ENCODE peak calls at places on chromosomes 11 and 22, in four cellular contexts. One of them, this sample, is unnamed.

GRCh38 chr22:36568846-36569245 is 39.9 kb upstream of the EIF3D start:
- DNase-seq in lower leg skin: no peak
- DNase-seq in astrocyte of the spinal cord: no peak
- DNase-seq in BJ: no peak
- DNase-seq in this sample: no peak

GRCh38 chr11:66365711-66366619 is 5.6 kb downstream of the SLC29A2 start:
- DNase-seq in lower leg skin: no peak
- DNase-seq in astrocyte of the spinal cord: no peak
- DNase-seq in BJ: no peak
- DNase-seq in this sample: no peak

GRCh38 chr22:43392385-43392989 is 19.3 kb upstream of the MPPED1 start:
- DNase-seq in lower leg skin: no peak
- DNase-seq in astrocyte of the spinal cord: no peak
- DNase-seq in BJ: no peak
- DNase-seq in this sample: no peak

GRCh38 chr11:84247931-84248330 is 961.8 kb upstream of the CCDC90B start:
- DNase-seq in lower leg skin: no peak
- DNase-seq in astrocyte of the spinal cord: peak; percentile 19
- DNase-seq in BJ: no peak
- DNase-seq in this sample: peak; percentile 66

GRCh38 chr11:33191456-33191855 is 30.2 kb upstream of the CSTF3 start:
- DNase-seq in lower leg skin: no peak
- DNase-seq in astrocyte of the spinal cord: no peak
- DNase-seq in BJ: no peak
- DNase-seq in this sample: no peak

GRCh38 chr11:2130881-2131352 is 8.3 kb downstream of the IGF2 start:
- DNase-seq in lower leg skin: no peak
- DNase-seq in astrocyte of the spinal cord: no peak
- DNase-seq in BJ: no peak
- DNase-seq in this sample: no peak

GRCh38 chr11:62461740-62462522 is 43.1 kb downstream of the SCGB1A1 start:
- DNase-seq in lower leg skin: peak; percentile 68
- DNase-seq in astrocyte of the spinal cord: peak; percentile 36
- DNase-seq in BJ: peak; percentile 86
- DNase-seq in this sample: peak; percentile 79

GRCh38 chr22:49964136-49964492 is 3.5 kb downstream of the PIM3 start:
- DNase-seq in lower leg skin: peak; percentile 28
- DNase-seq in astrocyte of the spinal cord: no peak
- DNase-seq in BJ: no peak
- DNase-seq in this sample: no peak

GRCh38 chr22:20867179-20868099 is 8.6 kb downstream of the SNAP29 start:
- DNase-seq in lower leg skin: peak; percentile 62
- DNase-seq in astrocyte of the spinal cord: no peak
- DNase-seq in BJ: no peak
- DNase-seq in this sample: peak; percentile 55

GRCh38 chr11:73249304-73249703 is 22.8 kb upstream of the P2RY6 start:
- DNase-seq in lower leg skin: no peak
- DNase-seq in astrocyte of the spinal cord: peak; percentile 39
- DNase-seq in BJ: no peak
- DNase-seq in this sample: peak; percentile 22

GRCh38 chr11:70272009-70272408 is 1.5 kb downstream of the PPFIA1 start:
- DNase-seq in lower leg skin: no peak
- DNase-seq in astrocyte of the spinal cord: no peak
- DNase-seq in BJ: no peak
- DNase-seq in this sample: no peak

GRCh38 chr11:123159146-123159857 is 35.7 kb downstream of the CLMP start:
- DNase-seq in lower leg skin: no peak
- DNase-seq in astrocyte of the spinal cord: no peak
- DNase-seq in BJ: no peak
- DNase-seq in this sample: no peak

GRCh38 chr11:116170526-116171120 is 602.2 kb downstream of the BUD13 start:
- DNase-seq in lower leg skin: no peak
- DNase-seq in astrocyte of the spinal cord: no peak
- DNase-seq in BJ: no peak
- DNase-seq in this sample: no peak

GRCh38 chr11:104856607-104857006 is 41.7 kb downstream of the CASP12 start:
- DNase-seq in lower leg skin: no peak
- DNase-seq in astrocyte of the spinal cord: no peak
- DNase-seq in BJ: no peak
- DNase-seq in this sample: no peak

GRCh38 chr11:135033545-135033944 is 621.5 kb upstream of the B3GAT1 start:
- DNase-seq in lower leg skin: no peak
- DNase-seq in astrocyte of the spinal cord: peak; percentile 1
- DNase-seq in BJ: no peak
- DNase-seq in this sample: no peak

GRCh38 chr11:106608677-106609076 is 409.6 kb downstream of the GUCY1A2 start:
- DNase-seq in lower leg skin: no peak
- DNase-seq in astrocyte of the spinal cord: peak; percentile 34
- DNase-seq in BJ: no peak
- DNase-seq in this sample: peak; percentile 67

GRCh38 chr11:67055812-67056211 is 835 bp upstream of the RHOD start:
- DNase-seq in lower leg skin: no peak
- DNase-seq in astrocyte of the spinal cord: no peak
- DNase-seq in BJ: no peak
- DNase-seq in this sample: peak; percentile 45

GRCh38 chr11:9601041-9601875 is 27.8 kb downstream of the WEE1 start:
- DNase-seq in lower leg skin: no peak
- DNase-seq in astrocyte of the spinal cord: peak; percentile 85
- DNase-seq in BJ: no peak
- DNase-seq in this sample: peak; percentile 56
- H3K4me3 ChIP-seq in lower leg skin: no peak overlapping the region
- H3K4me3 ChIP-seq in astrocyte of the spinal cord: no peak overlapping the region
- H3K4me3 ChIP-seq in BJ: no peak overlapping the region
- H3K4me3 ChIP-seq in this sample: no peak overlapping the region

GRCh38 chr22:41407433-41407832 is 25.7 kb downstream of the TEF start:
- DNase-seq in lower leg skin: no peak
- DNase-seq in astrocyte of the spinal cord: no peak
- DNase-seq in BJ: no peak
- DNase-seq in this sample: no peak

GRCh38 chr22:41411021-41411851 is 29.5 kb downstream of the TEF start:
- DNase-seq in lower leg skin: no peak
- DNase-seq in astrocyte of the spinal cord: no peak
- DNase-seq in BJ: no peak
- DNase-seq in this sample: no peak

GRCh38 chr22:41405588-41405987 is 23.8 kb downstream of the TEF start:
- DNase-seq in lower leg skin: no peak
- DNase-seq in astrocyte of the spinal cord: no peak
- DNase-seq in BJ: no peak
- DNase-seq in this sample: no peak

GRCh38 chr22:41408665-41409064 is 26.9 kb downstream of the TEF start:
- DNase-seq in lower leg skin: no peak
- DNase-seq in astrocyte of the spinal cord: no peak
- DNase-seq in BJ: no peak
- DNase-seq in this sample: no peak

DNA sequence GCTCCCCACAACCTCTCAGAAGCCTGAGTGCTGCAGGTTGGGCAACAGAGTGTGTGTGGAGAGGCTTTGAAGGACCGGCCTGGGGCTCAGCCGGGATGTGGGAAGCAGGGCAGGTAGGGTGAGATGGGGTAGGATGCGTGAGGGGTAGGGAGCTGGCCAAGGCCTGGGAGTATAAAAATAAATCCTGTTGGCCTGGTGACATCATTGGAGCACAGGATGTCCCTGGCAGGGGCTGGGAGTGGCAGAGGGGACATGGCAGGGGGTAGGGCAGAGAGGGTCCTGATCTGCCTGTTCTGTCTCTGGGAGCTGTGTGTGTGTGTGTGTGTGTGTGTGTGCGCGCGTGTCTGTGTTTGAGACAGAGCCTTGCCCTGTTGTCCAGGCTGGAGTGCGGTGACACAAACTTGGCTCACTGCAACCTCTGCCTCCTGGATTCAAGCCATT is 28.6 kb downstream of the TEF start:
- DNase-seq in lower leg skin: no peak
- DNase-seq in astrocyte of the spinal cord: no peak
- DNase-seq in BJ: no peak
- DNase-seq in this sample: no peak
- TF ChIP-seq CTCF in lower leg skin: no peak
- TF ChIP-seq CTCF in astrocyte of the spinal cord: no peak
- TF ChIP-seq CTCF in BJ: no peak
- TF ChIP-seq CTCF in this sample: no peak

DNA sequence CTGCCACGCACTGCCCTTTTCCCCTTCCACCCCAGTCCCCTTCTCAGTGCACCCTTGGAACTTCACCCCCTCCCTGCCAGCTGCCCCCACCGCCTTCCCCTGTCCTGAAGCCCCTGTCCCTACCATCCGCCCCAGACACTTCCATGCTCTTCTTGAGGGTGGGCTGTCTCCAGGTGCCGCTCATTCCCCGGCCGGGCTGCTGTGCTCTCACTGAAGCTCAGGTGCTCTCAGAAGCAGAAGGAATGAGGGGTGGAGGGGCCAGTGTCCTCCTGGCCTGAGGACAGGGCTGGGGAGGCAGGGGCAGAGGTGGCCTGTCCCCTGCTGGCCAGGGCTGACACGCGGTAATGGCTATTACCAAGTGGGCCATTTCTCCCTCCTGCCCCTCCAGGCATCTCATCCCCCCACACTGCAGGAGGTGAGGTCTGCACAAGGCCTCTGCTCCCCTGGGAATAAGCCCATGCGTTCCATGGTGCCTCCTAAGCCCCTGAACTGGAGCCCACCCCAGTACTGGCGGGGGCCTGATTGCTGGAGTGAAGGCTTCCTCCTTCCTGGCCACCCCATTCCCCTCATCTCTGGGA is 6.6 kb upstream of the BID start:
- DNase-seq in lower leg skin: no peak
- DNase-seq in astrocyte of the spinal cord: no peak
- DNase-seq in BJ: no peak
- DNase-seq in this sample: no peak
- H3K4me3 ChIP-seq in lower leg skin: no peak overlapping the region
- H3K4me3 ChIP-seq in astrocyte of the spinal cord: no peak overlapping the region
- H3K4me3 ChIP-seq in BJ: no peak overlapping the region
- H3K4me3 ChIP-seq in this sample: no peak overlapping the region

GRCh38 chr11:13966486-13966885 is 4.0 kb downstream of the SPON1 start:
- DNase-seq in lower leg skin: no peak
- DNase-seq in astrocyte of the spinal cord: no peak
- DNase-seq in BJ: no peak
- DNase-seq in this sample: no peak

GRCh38 chr11:13963169-13963948 is 836 bp downstream of the SPON1 start:
- DNase-seq in lower leg skin: no peak
- DNase-seq in astrocyte of the spinal cord: no peak
- DNase-seq in BJ: no peak
- DNase-seq in this sample: no peak

GRCh38 chr11:13964771-13965074 is 2.2 kb downstream of the SPON1 start:
- DNase-seq in lower leg skin: no peak
- DNase-seq in astrocyte of the spinal cord: no peak
- DNase-seq in BJ: no peak
- DNase-seq in this sample: no peak

GRCh38 chr11:13963949-13964770 is 1.6 kb downstream of the SPON1 start:
- DNase-seq in lower leg skin: no peak
- DNase-seq in astrocyte of the spinal cord: no peak
- DNase-seq in BJ: no peak
- DNase-seq in this sample: no peak

GRCh38 chr11:13965337-13965736 is 2.8 kb downstream of the SPON1 start:
- DNase-seq in lower leg skin: no peak
- DNase-seq in astrocyte of the spinal cord: no peak
- DNase-seq in BJ: no peak
- DNase-seq in this sample: no peak
- TF ChIP-seq CTCF in lower leg skin: no peak
- TF ChIP-seq CTCF in astrocyte of the spinal cord: no peak
- TF ChIP-seq CTCF in BJ: no peak
- TF ChIP-seq CTCF in this sample: no peak

DNA sequence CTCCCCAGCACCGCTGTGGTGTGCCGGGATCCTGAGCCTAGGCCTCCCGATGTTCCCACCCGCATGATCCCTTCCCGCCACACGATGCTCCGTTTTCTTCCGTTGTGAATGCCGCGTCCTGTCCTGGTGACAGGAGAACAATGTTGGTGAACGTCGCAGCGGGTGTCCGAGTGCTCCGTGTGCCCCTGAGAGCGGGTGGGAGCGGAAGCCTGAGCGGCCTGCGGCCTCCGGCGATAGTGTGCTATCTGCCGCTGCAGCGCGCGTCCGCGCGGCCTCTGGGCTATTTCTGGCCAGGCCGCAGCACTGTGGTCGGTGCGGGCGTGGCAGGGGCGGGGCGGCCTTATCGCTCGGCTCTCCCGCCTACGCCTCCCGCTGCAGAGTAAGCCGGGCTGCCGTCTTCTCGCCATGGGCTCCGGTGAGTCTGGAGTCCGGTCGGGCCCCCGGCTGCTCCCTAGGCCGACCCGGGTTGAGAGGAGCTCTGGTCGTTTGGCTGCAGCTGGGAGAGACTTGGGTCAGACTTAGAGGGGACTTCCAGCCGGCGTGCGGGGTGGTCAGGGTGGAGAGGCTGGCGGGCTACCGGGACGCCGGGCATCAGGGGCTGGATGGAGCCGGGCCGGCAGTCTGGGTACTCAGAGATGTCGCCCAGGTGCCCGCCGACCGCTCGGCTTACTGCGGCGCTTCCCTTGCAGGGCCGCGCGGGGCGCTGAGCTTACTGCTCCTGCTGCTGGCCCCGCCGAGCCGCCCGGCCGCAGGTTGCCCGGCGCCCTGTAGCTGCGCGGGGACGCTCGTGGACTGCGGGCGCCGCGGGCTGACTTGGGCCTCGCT is at the start of gene GP1BB:
- DNase-seq in lower leg skin: no peak
- DNase-seq in astrocyte of the spinal cord: peak; percentile 13
- DNase-seq in BJ: no peak
- DNase-seq in this sample: no peak
- H3K4me3 ChIP-seq in lower leg skin: no peak within 1 kb of the TSS
- H3K4me3 ChIP-seq in astrocyte of the spinal cord: no peak within 1 kb of the TSS
- H3K4me3 ChIP-seq in BJ: no peak within 1 kb of the TSS
- H3K4me3 ChIP-seq in this sample: no peak within 1 kb of the TSS

GRCh38 chr11:99117603-99118002 is 96.9 kb downstream of the CNTN5 start:
- DNase-seq in lower leg skin: no peak
- DNase-seq in astrocyte of the spinal cord: no peak
- DNase-seq in BJ: no peak
- DNase-seq in this sample: no peak
- TF ChIP-seq CTCF in lower leg skin: no peak
- TF ChIP-seq CTCF in astrocyte of the spinal cord: no peak
- TF ChIP-seq CTCF in BJ: no peak
- TF ChIP-seq CTCF in this sample: no peak

GRCh38 chr11:46392421-46393230 is 1.1 kb upstream of the CHRM4 start:
- DNase-seq in lower leg skin: peak; percentile 59
- DNase-seq in astrocyte of the spinal cord: peak; percentile 76
- DNase-seq in BJ: no peak
- DNase-seq in this sample: peak; percentile 72
- H3K4me3 ChIP-seq in lower leg skin: no peak overlapping the region
- H3K4me3 ChIP-seq in astrocyte of the spinal cord: peak overlapping the region; percentile 15
- H3K4me3 ChIP-seq in BJ: peak overlapping the region; percentile 41
- H3K4me3 ChIP-seq in this sample: peak overlapping the region; percentile 35

GRCh38 chr22:29018293-29019189 is 43.1 kb downstream of the C22orf31 start:
- DNase-seq in lower leg skin: no peak
- DNase-seq in astrocyte of the spinal cord: no peak
- DNase-seq in BJ: no peak
- DNase-seq in this sample: no peak
- TF ChIP-seq CTCF in lower leg skin: no peak
- TF ChIP-seq CTCF in astrocyte of the spinal cord: no peak
- TF ChIP-seq CTCF in BJ: no peak
- TF ChIP-seq CTCF in this sample: no peak

GRCh38 chr11:17750013-17750816 is 15.6 kb downstream of the KCNC1 start:
- DNase-seq in lower leg skin: no peak
- DNase-seq in astrocyte of the spinal cord: no peak
- DNase-seq in BJ: no peak
- DNase-seq in this sample: no peak
- H3K4me3 ChIP-seq in lower leg skin: no peak overlapping the region
- H3K4me3 ChIP-seq in astrocyte of the spinal cord: no peak overlapping the region
- H3K4me3 ChIP-seq in BJ: no peak overlapping the region
- H3K4me3 ChIP-seq in this sample: no peak overlapping the region